ENCODE peak calls at places on chromosomes 12 and 14, in seven cellular contexts. One of them, this sample, is unnamed.

GRCh38 chr12:62933220-62933870 is 1.6 kb downstream of the PPM1H start:
- DNase-seq in pancreas: peak; percentile 40
- DNase-seq in CD4-positive, alpha-beta T cell: no peak
- DNase-seq in AG10803: no peak
- DNase-seq in neural progenitor cell: peak; percentile 57
- DNase-seq in HL-60: no peak
- DNase-seq in fibroblast of lung: no peak
- DNase-seq in this sample: no peak

GRCh38 chr12:111227476-111228420 is 141.1 kb downstream of the PHETA1 start:
- DNase-seq in pancreas: no peak
- DNase-seq in CD4-positive, alpha-beta T cell: no peak
- DNase-seq in AG10803: no peak
- DNase-seq in neural progenitor cell: no peak
- DNase-seq in HL-60: no peak
- DNase-seq in fibroblast of lung: no peak
- DNase-seq in this sample: no peak

GRCh38 chr12:57340104-57340503 is 89.1 kb upstream of the STAC3 start:
- DNase-seq in pancreas: no peak
- DNase-seq in CD4-positive, alpha-beta T cell: no peak
- DNase-seq in AG10803: peak; percentile 56
- DNase-seq in neural progenitor cell: peak; percentile 2
- DNase-seq in HL-60: peak; percentile 20
- DNase-seq in fibroblast of lung: peak; percentile 75
- DNase-seq in this sample: no peak

GRCh38 chr12:73514672-73515071 is 1023.0 kb upstream of the ATXN7L3B start:
- DNase-seq in pancreas: no peak
- DNase-seq in CD4-positive, alpha-beta T cell: no peak
- DNase-seq in AG10803: no peak
- DNase-seq in neural progenitor cell: peak; percentile 51
- DNase-seq in HL-60: no peak
- DNase-seq in fibroblast of lung: no peak
- DNase-seq in this sample: no peak

GRCh38 chr12:119334459-119335170 is at the start of gene CCDC60:
- DNase-seq in pancreas: peak; percentile 26
- DNase-seq in CD4-positive, alpha-beta T cell: no peak
- DNase-seq in AG10803: no peak
- DNase-seq in neural progenitor cell: peak; percentile 96
- DNase-seq in HL-60: no peak
- DNase-seq in fibroblast of lung: no peak
- DNase-seq in this sample: no peak

GRCh38 chr14:35808076-35808657 is 928 bp downstream of the RALGAPA1 start:
- DNase-seq in pancreas: no peak
- DNase-seq in CD4-positive, alpha-beta T cell: no peak
- DNase-seq in AG10803: no peak
- DNase-seq in neural progenitor cell: peak; percentile 43
- DNase-seq in HL-60: no peak
- DNase-seq in fibroblast of lung: no peak
- DNase-seq in this sample: no peak

GRCh38 chr14:26841920-26842741 is 244.3 kb upstream of the NOVA1 start:
- DNase-seq in pancreas: peak; percentile 26
- DNase-seq in CD4-positive, alpha-beta T cell: no peak
- DNase-seq in AG10803: peak; percentile 99
- DNase-seq in neural progenitor cell: no peak
- DNase-seq in HL-60: no peak
- DNase-seq in fibroblast of lung: peak; percentile 99
- DNase-seq in this sample: peak; percentile 96

GRCh38 chr12:127065595-127065994 is 1201.4 kb upstream of the TMEM132C start:
- DNase-seq in pancreas: no peak
- DNase-seq in CD4-positive, alpha-beta T cell: no peak
- DNase-seq in AG10803: no peak
- DNase-seq in neural progenitor cell: no peak
- DNase-seq in HL-60: no peak
- DNase-seq in fibroblast of lung: no peak
- DNase-seq in this sample: no peak

GRCh38 chr12:93563807-93564538 is 8.5 kb upstream of the SOCS2 start:
- DNase-seq in pancreas: no peak
- DNase-seq in CD4-positive, alpha-beta T cell: no peak
- DNase-seq in AG10803: peak; percentile 31
- DNase-seq in neural progenitor cell: peak; percentile 22
- DNase-seq in HL-60: no peak
- DNase-seq in fibroblast of lung: peak; percentile 55
- DNase-seq in this sample: no peak
- TF ChIP-seq CTCF in pancreas: no peak
- TF ChIP-seq CTCF in CD4-positive, alpha-beta T cell: no peak
- TF ChIP-seq CTCF in AG10803: peak; percentile 41
- TF ChIP-seq CTCF in neural progenitor cell: peak; percentile 32
- TF ChIP-seq CTCF in HL-60: no peak
- TF ChIP-seq CTCF in fibroblast of lung: peak; percentile 43
- TF ChIP-seq CTCF in this sample: peak; percentile 45

GRCh38 chr12:30795660-30796507 is 41.1 kb upstream of the CAPRIN2 start:
- DNase-seq in pancreas: peak; percentile 48
- DNase-seq in CD4-positive, alpha-beta T cell: peak; percentile 13
- DNase-seq in AG10803: peak; percentile 75
- DNase-seq in neural progenitor cell: peak; percentile 84
- DNase-seq in HL-60: no peak
- DNase-seq in fibroblast of lung: peak; percentile 70
- DNase-seq in this sample: no peak
- TF ChIP-seq CTCF in pancreas: no peak
- TF ChIP-seq CTCF in CD4-positive, alpha-beta T cell: no peak
- TF ChIP-seq CTCF in AG10803: no peak
- TF ChIP-seq CTCF in neural progenitor cell: peak; percentile 21
- TF ChIP-seq CTCF in HL-60: no peak
- TF ChIP-seq CTCF in fibroblast of lung: no peak
- TF ChIP-seq CTCF in this sample: no peak

GRCh38 chr14:55514819-55515470 is 65.1 kb upstream of the KTN1 start:
- DNase-seq in pancreas: no peak
- DNase-seq in CD4-positive, alpha-beta T cell: no peak
- DNase-seq in AG10803: peak; percentile 65
- DNase-seq in neural progenitor cell: no peak
- DNase-seq in HL-60: no peak
- DNase-seq in fibroblast of lung: peak; percentile 81
- DNase-seq in this sample: peak; percentile 24

GRCh38 chr14:55523321-55523720 is 56.7 kb upstream of the KTN1 start:
- DNase-seq in pancreas: no peak
- DNase-seq in CD4-positive, alpha-beta T cell: no peak
- DNase-seq in AG10803: no peak
- DNase-seq in neural progenitor cell: no peak
- DNase-seq in HL-60: no peak
- DNase-seq in fibroblast of lung: no peak
- DNase-seq in this sample: no peak

GRCh38 chr14:55516776-55517175 is 63.2 kb upstream of the KTN1 start:
- DNase-seq in pancreas: no peak
- DNase-seq in CD4-positive, alpha-beta T cell: no peak
- DNase-seq in AG10803: no peak
- DNase-seq in neural progenitor cell: no peak
- DNase-seq in HL-60: no peak
- DNase-seq in fibroblast of lung: no peak
- DNase-seq in this sample: no peak

GRCh38 chr14:55518391-55518790 is 61.6 kb upstream of the KTN1 start:
- DNase-seq in pancreas: no peak
- DNase-seq in CD4-positive, alpha-beta T cell: no peak
- DNase-seq in AG10803: no peak
- DNase-seq in neural progenitor cell: no peak
- DNase-seq in HL-60: no peak
- DNase-seq in fibroblast of lung: peak; percentile 77
- DNase-seq in this sample: no peak

DNA sequence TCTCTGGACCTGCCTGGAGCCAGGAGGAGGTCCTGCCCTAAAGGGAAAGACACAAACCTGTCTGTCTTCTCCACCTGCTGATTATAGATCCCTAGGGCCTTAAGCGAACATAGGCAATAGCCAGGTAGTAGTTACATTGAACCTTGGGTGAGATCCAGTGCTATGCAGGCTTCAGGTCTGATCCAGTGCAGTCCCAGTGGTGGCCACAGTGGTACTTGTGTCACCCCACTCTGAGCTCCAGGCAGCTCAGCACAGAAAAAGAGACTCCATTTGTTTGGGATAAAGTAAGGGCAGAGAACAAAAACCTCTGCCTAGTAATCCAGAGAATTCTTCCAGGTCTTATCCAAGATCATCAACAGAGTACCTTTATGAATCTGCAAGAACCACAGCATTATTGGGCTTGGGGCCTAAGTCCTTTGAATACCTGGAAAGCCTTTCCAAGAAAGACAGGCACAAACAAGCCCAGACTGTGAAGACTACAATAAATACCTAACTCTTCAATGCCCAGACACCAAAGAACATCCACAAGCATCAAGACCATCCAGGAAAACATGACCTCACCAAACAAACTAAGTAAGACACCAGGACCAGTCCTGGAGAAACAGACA is 60.4 kb upstream of the KTN1 start:
- DNase-seq in pancreas: no peak
- DNase-seq in CD4-positive, alpha-beta T cell: no peak
- DNase-seq in AG10803: no peak
- DNase-seq in neural progenitor cell: no peak
- DNase-seq in HL-60: no peak
- DNase-seq in fibroblast of lung: no peak
- DNase-seq in this sample: no peak
- TF ChIP-seq CTCF in pancreas: no peak
- TF ChIP-seq CTCF in CD4-positive, alpha-beta T cell: no peak
- TF ChIP-seq CTCF in AG10803: no peak
- TF ChIP-seq CTCF in neural progenitor cell: no peak
- TF ChIP-seq CTCF in HL-60: no peak
- TF ChIP-seq CTCF in fibroblast of lung: no peak
- TF ChIP-seq CTCF in this sample: no peak

GRCh38 chr14:97346675-97347074 is 549.5 kb downstream of the VRK1 start:
- DNase-seq in pancreas: no peak
- DNase-seq in CD4-positive, alpha-beta T cell: no peak
- DNase-seq in AG10803: no peak
- DNase-seq in neural progenitor cell: no peak
- DNase-seq in HL-60: no peak
- DNase-seq in fibroblast of lung: no peak
- DNase-seq in this sample: no peak
- TF ChIP-seq CTCF in pancreas: no peak
- TF ChIP-seq CTCF in CD4-positive, alpha-beta T cell: no peak
- TF ChIP-seq CTCF in AG10803: no peak
- TF ChIP-seq CTCF in neural progenitor cell: no peak
- TF ChIP-seq CTCF in HL-60: no peak
- TF ChIP-seq CTCF in fibroblast of lung: no peak
- TF ChIP-seq CTCF in this sample: no peak

GRCh38 chr14:85535916-85536834 is 6.2 kb downstream of the FLRT2 start:
- DNase-seq in pancreas: no peak
- DNase-seq in CD4-positive, alpha-beta T cell: no peak
- DNase-seq in AG10803: peak; percentile 66
- DNase-seq in neural progenitor cell: peak; percentile 28
- DNase-seq in HL-60: no peak
- DNase-seq in fibroblast of lung: peak; percentile 76
- DNase-seq in this sample: no peak
- TF ChIP-seq CTCF in pancreas: no peak
- TF ChIP-seq CTCF in CD4-positive, alpha-beta T cell: no peak
- TF ChIP-seq CTCF in AG10803: peak; percentile 68
- TF ChIP-seq CTCF in neural progenitor cell: peak; percentile 52
- TF ChIP-seq CTCF in HL-60: no peak
- TF ChIP-seq CTCF in fibroblast of lung: peak; percentile 31
- TF ChIP-seq CTCF in this sample: peak; percentile 40

DNA sequence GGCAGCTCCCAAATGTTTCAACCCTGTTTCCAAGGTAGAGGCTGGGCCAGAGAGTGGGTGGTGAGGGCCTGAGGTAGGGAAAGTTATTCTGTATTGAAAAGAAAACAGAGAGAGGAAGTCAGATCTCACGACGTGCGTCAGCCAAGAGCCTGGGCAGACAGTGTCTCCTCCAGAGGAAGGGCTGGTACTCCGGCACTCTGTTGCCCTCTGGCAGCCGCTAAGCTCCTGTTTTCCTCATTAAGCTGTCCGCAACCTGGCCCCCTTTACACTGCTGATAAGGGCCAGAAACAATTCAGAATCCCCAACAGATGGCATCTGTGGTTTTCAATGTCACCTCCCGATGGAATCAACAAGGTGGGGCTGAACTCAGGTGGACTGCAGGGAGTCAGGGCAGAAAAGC is 26.0 kb upstream of the LTBP2 start:
- DNase-seq in pancreas: no peak
- DNase-seq in CD4-positive, alpha-beta T cell: no peak
- DNase-seq in AG10803: no peak
- DNase-seq in neural progenitor cell: no peak
- DNase-seq in HL-60: no peak
- DNase-seq in fibroblast of lung: no peak
- DNase-seq in this sample: no peak
- TF ChIP-seq CTCF in pancreas: no peak
- TF ChIP-seq CTCF in CD4-positive, alpha-beta T cell: no peak
- TF ChIP-seq CTCF in AG10803: no peak
- TF ChIP-seq CTCF in neural progenitor cell: no peak
- TF ChIP-seq CTCF in HL-60: no peak
- TF ChIP-seq CTCF in fibroblast of lung: no peak
- TF ChIP-seq CTCF in this sample: no peak

DNA sequence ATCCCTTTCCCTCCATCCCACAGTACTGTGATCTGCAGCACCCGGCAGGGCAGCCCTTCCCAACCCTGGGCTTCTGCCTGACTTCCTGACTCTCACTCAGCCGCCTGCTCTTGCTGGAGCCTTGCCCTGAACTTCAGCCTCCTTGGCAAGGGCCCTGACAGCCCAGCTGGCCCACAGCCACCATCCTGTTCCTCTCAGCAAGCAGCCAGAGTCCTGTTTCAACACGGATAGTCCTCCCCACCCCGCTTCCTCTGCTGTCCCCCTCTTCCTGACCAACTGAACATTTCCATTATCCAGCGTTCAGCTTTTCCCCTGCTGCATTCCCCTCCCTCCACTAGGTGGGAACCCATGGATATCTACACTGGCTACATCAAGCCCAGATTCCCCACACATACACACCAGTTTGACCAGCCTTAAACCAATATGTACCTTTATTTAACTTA is 74.0 kb upstream of the MDM1 start:
- DNase-seq in pancreas: peak; percentile 91
- DNase-seq in CD4-positive, alpha-beta T cell: no peak
- DNase-seq in AG10803: peak; percentile 96
- DNase-seq in neural progenitor cell: peak; percentile 24
- DNase-seq in HL-60: peak; percentile 75
- DNase-seq in fibroblast of lung: peak; percentile 95
- DNase-seq in this sample: peak; percentile 82
- TF ChIP-seq CTCF in pancreas: no peak
- TF ChIP-seq CTCF in CD4-positive, alpha-beta T cell: no peak
- TF ChIP-seq CTCF in AG10803: peak; percentile 51
- TF ChIP-seq CTCF in neural progenitor cell: peak; percentile 42
- TF ChIP-seq CTCF in HL-60: no peak
- TF ChIP-seq CTCF in fibroblast of lung: peak; percentile 46
- TF ChIP-seq CTCF in this sample: peak; percentile 50

DNA sequence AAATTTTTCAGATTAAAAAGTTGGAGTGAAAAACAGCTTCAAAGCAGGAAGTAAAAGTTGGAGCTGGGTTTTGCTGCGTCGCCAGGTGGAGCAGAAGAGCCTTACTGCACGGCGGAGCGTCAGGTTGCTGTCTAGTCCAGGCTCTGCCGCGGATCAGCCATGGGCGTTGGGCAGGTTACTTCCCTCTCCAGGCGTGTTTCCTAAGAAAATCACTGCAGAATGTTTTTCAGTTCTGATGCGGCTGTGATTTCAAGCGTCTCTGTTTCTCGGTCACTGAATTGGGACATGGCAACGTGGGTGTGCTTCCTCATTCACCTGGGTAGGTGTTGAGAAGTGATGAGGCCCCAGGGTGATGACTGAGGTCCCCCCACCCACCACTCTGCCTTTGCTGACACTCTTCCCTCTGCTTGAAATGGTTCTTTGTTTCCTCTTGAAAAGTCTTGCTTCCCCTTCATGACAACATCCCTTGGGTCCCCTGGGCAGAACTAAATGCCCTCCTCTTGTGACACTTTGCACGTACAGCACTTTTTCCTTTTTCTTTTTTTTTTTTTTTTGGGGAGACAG is 7.6 kb downstream of the EVL start:
- DNase-seq in pancreas: no peak
- DNase-seq in CD4-positive, alpha-beta T cell: peak; percentile 68
- DNase-seq in AG10803: no peak
- DNase-seq in neural progenitor cell: no peak
- DNase-seq in HL-60: peak; percentile 73
- DNase-seq in fibroblast of lung: no peak
- DNase-seq in this sample: no peak
- TF ChIP-seq CTCF in pancreas: no peak
- TF ChIP-seq CTCF in CD4-positive, alpha-beta T cell: peak; percentile 75
- TF ChIP-seq CTCF in AG10803: no peak
- TF ChIP-seq CTCF in neural progenitor cell: no peak
- TF ChIP-seq CTCF in HL-60: peak; percentile 27
- TF ChIP-seq CTCF in fibroblast of lung: no peak
- TF ChIP-seq CTCF in this sample: no peak

GRCh38 chr12:9378430-9378835 is 170.2 kb upstream of the PZP start:
- DNase-seq in pancreas: no peak
- DNase-seq in CD4-positive, alpha-beta T cell: no peak
- DNase-seq in AG10803: no peak
- DNase-seq in neural progenitor cell: peak; percentile 58
- DNase-seq in HL-60: no peak
- DNase-seq in fibroblast of lung: no peak
- DNase-seq in this sample: no peak
- TF ChIP-seq CTCF in pancreas: no peak
- TF ChIP-seq CTCF in CD4-positive, alpha-beta T cell: peak; percentile 19
- TF ChIP-seq CTCF in AG10803: peak; percentile 20
- TF ChIP-seq CTCF in neural progenitor cell: peak; percentile 61
- TF ChIP-seq CTCF in HL-60: no peak
- TF ChIP-seq CTCF in fibroblast of lung: no peak
- TF ChIP-seq CTCF in this sample: no peak